ENCODE peak calls at places on chromosomes 11 and 22, in eight cellular contexts. P is T-helper 9 cell; R is anterior cingulate cortex; K is activated CD8-positive, alpha-beta memory T cell treated with anti-CD3 and anti-CD28 coated beads for 24 hours; X is NAMALWA; V is endothelial cell; M is COLO829; S is left ventricle myocardium inferior. W is an unnamed sample.

GRCh38 chr22:19892249-19892879 is 37.7 kb upstream of the GNB1L start:
- DNase-seq in M (no peak), X (peak; percentile 31), R (no peak), S (no peak), V (no peak), K (peak; percentile 86), P (peak; percentile 26), W (no peak)

GRCh38 chr11:72688929-72689328 is 14.7 kb upstream of the PDE2A start:
- DNase-seq in M (no peak), R (no peak), S (no peak), V (no peak), P (no peak), X (no peak), K (no peak), W (no peak)

GRCh38 chr11:69416123-69416475 is 65.4 kb upstream of the LINC01488 start:
- DNase-seq in R (no peak), P (no peak), X (no peak), S (no peak), V (no peak), K (no peak), M (no peak), W (no peak)

GRCh38 chr11:88618716-88619462 is 281.4 kb upstream of the CTSC start:
- DNase-seq in R (no peak), P (no peak), S (no peak), V (peak; percentile 5), K (no peak), M (no peak), X (no peak), W (no peak)

GRCh38 chr11:112744041-112744440 is 217.2 kb upstream of the NCAM1 start:
- DNase-seq in K (no peak), P (no peak), M (no peak), X (no peak), V (no peak), S (no peak), R (no peak), W (no peak)

GRCh38 chr11:123212406-123212805 is 17.4 kb upstream of the CLMP start:
- DNase-seq in X (no peak), K (no peak), M (no peak), R (no peak), V (no peak), S (no peak), P (no peak), W (no peak)

GRCh38 chr11:65132988-65133700 is 1.2 kb downstream of the SYVN1 start:
- DNase-seq in X (peak; percentile 78), K (peak; percentile 76), S (no peak), P (no peak), M (no peak), R (no peak), V (peak; percentile 34), W (no peak)

GRCh38 chr11:8040261-8040920 is 40.6 kb upstream of the TUB start:
- DNase-seq in X (no peak), M (no peak), V (no peak), K (no peak), S (no peak), P (no peak), R (no peak), W (no peak)

GRCh38 chr11:27471067-27471587 is 1.5 kb downstream of the LGR4 start:
- DNase-seq in X (peak; percentile 44), R (no peak), P (no peak), V (peak; percentile 9), S (no peak), K (no peak), M (no peak), W (no peak)

GRCh38 chr22:39146256-39147101 is 6.0 kb downstream of the CBX7 start:
- DNase-seq in K (no peak), P (no peak), S (no peak), V (no peak), X (no peak), M (no peak), R (no peak), W (no peak)

GRCh38 chr11:123209591-123209990 is 14.5 kb upstream of the CLMP start:
- DNase-seq in R (no peak), X (no peak), P (no peak), V (no peak), S (no peak), M (no peak), K (no peak), W (no peak)

GRCh38 chr22:31308181-31308580 is 15.9 kb upstream of the PIK3IP1 start:
- DNase-seq in R (no peak), K (no peak), M (no peak), V (no peak), S (no peak), X (peak; percentile 63), P (no peak), W (no peak)

GRCh38 chr11:111923351-111923788 is 4.7 kb downstream of the C11orf52 start:
- DNase-seq in S (no peak), P (no peak), R (no peak), M (no peak), K (no peak), V (no peak), X (no peak), W (no peak)

GRCh38 chr11:2507945-2508749 is 63.3 kb downstream of the KCNQ1 start:
- DNase-seq in V (no peak), X (no peak), S (no peak), M (no peak), P (no peak), K (peak; percentile 47), R (no peak), W (no peak)

GRCh38 chr22:49420651-49421050 is 407.0 kb downstream of the BRD1 start:
- DNase-seq in K (no peak), P (no peak), S (no peak), R (no peak), M (no peak), X (no peak), V (no peak), W (no peak)

GRCh38 chr22:20191803-20192202 is 40.9 kb upstream of the CCDC188 start:
- DNase-seq in R (no peak), S (no peak), X (no peak), V (no peak), P (no peak), M (no peak), K (no peak), W (no peak)

GRCh38 chr11:35619030-35619753 is 932 bp downstream of the FJX1 start:
- DNase-seq in R (peak; percentile 7), X (no peak), M (no peak), K (no peak), V (peak; percentile 55), S (peak; percentile 26), P (no peak), W (peak; percentile 43)

GRCh38 chr11:114501901-114502300 is 57.8 kb downstream of the NXPE1 start:
- DNase-seq in R (no peak), M (no peak), S (no peak), K (no peak), X (no peak), P (no peak), V (no peak), W (no peak)

GRCh38 chr11:43751726-43752125 is 71.2 kb downstream of the HSD17B12 start:
- DNase-seq in X (no peak), M (no peak), S (no peak), R (no peak), P (no peak), V (no peak), K (no peak), W (no peak)

GRCh38 chr11:6481924-6482275 is 599 bp downstream of the TIMM10B start:
- DNase-seq in V (peak; percentile 20), X (no peak), P (no peak), M (no peak), K (no peak), R (no peak), S (no peak), W (no peak)

GRCh38 chr11:69155302-69156198 is at the start of gene SMIM38:
- DNase-seq in V (no peak), M (no peak), R (peak; percentile 41), P (no peak), S (no peak), X (no peak), K (no peak), W (no peak)

GRCh38 chr11:25065711-25066110 is 568.9 kb downstream of the LUZP2 start:
- DNase-seq in S (no peak), X (no peak), K (no peak), R (no peak), V (no peak), M (no peak), P (no peak), W (no peak)

GRCh38 chr22:47199261-47199948 is 437.0 kb downstream of the TBC1D22A start:
- DNase-seq in V (no peak), S (no peak), P (no peak), K (peak; percentile 38), X (no peak), M (no peak), R (no peak), W (no peak)

GRCh38 chr22:39388261-39389011 is 11.1 kb upstream of the TAB1 start:
- DNase-seq in X (no peak), P (peak; percentile 24), S (peak; percentile 84), R (peak; percentile 55), K (peak; percentile 88), M (peak; percentile 97), V (peak; percentile 89), W (peak; percentile 91)

GRCh38 chr11:68002575-68002942 is 1.3 kb downstream of the UNC93B1 start:
- DNase-seq in V (no peak), S (no peak), P (no peak), R (no peak), M (no peak), X (peak; percentile 86), K (no peak), W (no peak)

GRCh38 chr11:91587131-91587530 is 637.5 kb upstream of the FAT3 start:
- DNase-seq in X (no peak), M (no peak), R (no peak), P (no peak), K (no peak), V (no peak), S (no peak), W (no peak)

W was measured in progenitor cell of endocrine pancreas.